ENCODE peak calls at places on chromosomes 1 and 21, in four cellular contexts. U is right cardiac atrium; J is hepatocyte; L is CD8-positive, alpha-beta T cell. R is an unnamed sample. For H3K27me3, the result is how much of the 10 kb centered on the place peaks cover.

GRCh38 chr1:40363721-40364120 is 9.8 kb upstream of the SMAP2 start:
- DNase-seq in U (no peak), J (no peak), L (no peak), R (no peak)

GRCh38 chr21:22374218-22374969 is 1376.2 kb downstream of the NCAM2 start:
- DNase-seq in U (no peak), J (peak), L (no peak), R (no peak)

GRCh38 chr1:51168946-51169345 is 66.9 kb downstream of the C1orf185 start:
- DNase-seq in U (no peak), J (no peak), L (no peak), R (no peak)

GRCh38 chr1:1777950-1778826 is at the start of gene NADK:
- DNase-seq in U (peak), J (peak), L (peak), R (no peak)

GRCh38 chr1:28640766-28641165 is 2.1 kb downstream of the TAF12 start:
- DNase-seq in U (no peak), J (peak), L (no peak), R (peak)

GRCh38 chr1:150577557-150578277 is 1.7 kb downstream of the MCL1 start:
- DNase-seq in U (no peak), J (peak), L (no peak), R (peak)

GRCh38 chr1:41513388-41513745 is 28.9 kb upstream of the EDN2 start:
- DNase-seq in U (no peak), J (no peak), L (no peak), R (no peak)

GRCh38 chr1:211902624-211903291 is 72.2 kb upstream of the LPGAT1 start:
- DNase-seq in U (no peak), J (no peak), L (no peak), R (no peak)

GRCh38 chr1:77424236-77424635 is 142.4 kb downstream of the AK5 start:
- DNase-seq in U (no peak), J (no peak), L (no peak), R (peak)

GRCh38 chr1:182459949-182460348 is 10.0 kb downstream of the RGSL1 start:
- DNase-seq in U (no peak), J (no peak), L (no peak), R (no peak)

GRCh38 chr1:22556391-22557104 is 6.7 kb upstream of the EPHA8 start:
- DNase-seq in U (no peak), J (no peak), L (no peak), R (no peak)

GRCh38 chr1:240804475-240804874 is 192.5 kb upstream of the GREM2 start:
- DNase-seq in U (no peak), J (no peak), L (no peak), R (peak)

GRCh38 chr1:70143052-70143659 is 62.2 kb downstream of the LRRC40 start:
- DNase-seq in U (no peak), J (no peak), L (no peak), R (peak)

GRCh38 chr1:109112056-109112651 is 1.8 kb upstream of the ELAPOR1 start:
- DNase-seq in U (no peak), J (no peak), L (no peak), R (no peak)

GRCh38 chr1:226001088-226001487 is 1.9 kb upstream of the SDE2 start:
- DNase-seq in U (no peak), J (no peak), L (no peak), R (no peak)

GRCh38 chr1:224380003-224380402 is 23.3 kb downstream of the CNIH4 start:
- DNase-seq in U (no peak), J (no peak), L (no peak), R (no peak)

GRCh38 chr1:32828341-32828740 is 10.9 kb downstream of the S100PBP start:
- DNase-seq in U (no peak), J (peak), L (no peak), R (no peak)

GRCh38 chr1:21098186-21098915 is 78.3 kb downstream of the EIF4G3 start:
- DNase-seq in U (no peak), J (no peak), L (no peak), R (no peak)

GRCh38 chr1:56491441-56491840 is 87.9 kb downstream of the PLPP3 start:
- DNase-seq in U (no peak), J (no peak), L (no peak), R (peak)
- H3K4me3 ChIP-seq in U (no peak), J (no peak), L (no peak), R (no peak)

DNA sequence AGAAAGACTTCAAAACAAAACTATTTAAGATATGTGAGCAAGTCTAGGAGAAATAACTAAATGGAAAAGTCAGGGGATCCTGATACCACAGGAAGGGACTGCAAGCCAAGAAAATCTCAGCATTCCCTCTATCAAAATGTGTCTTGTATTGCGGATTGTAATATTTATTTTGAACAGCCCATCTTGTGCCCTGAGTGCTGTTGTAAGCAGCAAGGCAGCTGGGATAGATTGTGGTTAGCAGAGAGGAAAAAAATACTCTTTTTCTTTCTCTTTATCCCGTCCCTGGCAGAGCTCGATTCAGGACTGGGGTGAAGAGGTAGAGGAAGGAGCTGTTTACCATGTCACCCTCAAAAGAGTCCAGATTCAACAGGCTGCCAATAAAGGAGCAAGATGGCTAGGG is 1.2 kb downstream of the RGL1 start:
- DNase-seq in U (no peak), J (no peak), L (no peak), R (no peak)
- H3K27me3 ChIP-seq in U (under half), J (under half), L (under half), R (under half)

GRCh38 chr1:178716111-178716510 is 8.9 kb upstream of the RALGPS2 start:
- DNase-seq in U (no peak), J (no peak), L (no peak), R (no peak)
- H3K27ac ChIP-seq in U (no peak), J (no peak), L (no peak), R (no peak)

GRCh38 chr1:19452221-19452663 is 33.1 kb downstream of the CAPZB start:
- DNase-seq in U (peak), J (no peak), L (no peak), R (no peak)

GRCh38 chr1:19449454-19450228 is 35.7 kb downstream of the CAPZB start:
- DNase-seq in U (no peak), J (no peak), L (no peak), R (no peak)

GRCh38 chr1:19448491-19449439 is 36.6 kb downstream of the CAPZB start:
- DNase-seq in U (peak), J (peak), L (no peak), R (no peak)

GRCh38 chr1:19453843-19454242 is 31.5 kb downstream of the CAPZB start:
- DNase-seq in U (peak), J (no peak), L (no peak), R (no peak)

GRCh38 chr1:19450811-19451564 is 34.4 kb downstream of the CAPZB start:
- DNase-seq in U (no peak), J (peak), L (no peak), R (peak)
- H3K4me3 ChIP-seq in U (no peak), J (no peak), L (no peak), R (no peak)